ENCODE peak calls at places on chromosomes 13 and 19, in seven cellular contexts. One of them, this sample, is unnamed.

GRCh38 chr13:107586216-107586615 is 629.1 kb downstream of the LIG4 start:
- DNase-seq in tibial artery: no peak
- DNase-seq in foreskin fibroblast: no peak
- DNase-seq in progenitor cell of endocrine pancreas: no peak
- DNase-seq in brain microvascular endothelial cell: no peak
- DNase-seq in WTC11: no peak
- DNase-seq in nephron progenitor cell: no peak
- DNase-seq in this sample: no peak

GRCh38 chr13:20658451-20658850 is 45.0 kb upstream of the IL17D start:
- DNase-seq in tibial artery: no peak
- DNase-seq in foreskin fibroblast: no peak
- DNase-seq in progenitor cell of endocrine pancreas: no peak
- DNase-seq in brain microvascular endothelial cell: no peak
- DNase-seq in WTC11: no peak
- DNase-seq in nephron progenitor cell: no peak
- DNase-seq in this sample: no peak

GRCh38 chr13:32067149-32067961 is 35.8 kb downstream of the FRY start:
- DNase-seq in tibial artery: no peak
- DNase-seq in foreskin fibroblast: no peak
- DNase-seq in progenitor cell of endocrine pancreas: no peak
- DNase-seq in brain microvascular endothelial cell: no peak
- DNase-seq in WTC11: no peak
- DNase-seq in nephron progenitor cell: no peak
- DNase-seq in this sample: no peak

GRCh38 chr19:29665826-29666633 is 769 bp downstream of the PLEKHF1 start:
- DNase-seq in tibial artery: peak
- DNase-seq in foreskin fibroblast: peak
- DNase-seq in progenitor cell of endocrine pancreas: no peak
- DNase-seq in brain microvascular endothelial cell: peak
- DNase-seq in WTC11: peak
- DNase-seq in nephron progenitor cell: peak
- DNase-seq in this sample: no peak

GRCh38 chr19:29485293-29485692 is 40.5 kb upstream of the VSTM2B start:
- DNase-seq in tibial artery: no peak
- DNase-seq in foreskin fibroblast: no peak
- DNase-seq in progenitor cell of endocrine pancreas: no peak
- DNase-seq in brain microvascular endothelial cell: no peak
- DNase-seq in WTC11: no peak
- DNase-seq in nephron progenitor cell: no peak
- DNase-seq in this sample: no peak

GRCh38 chr19:34350161-34350561 is 14.8 kb upstream of the GPI start:
- DNase-seq in tibial artery: no peak
- DNase-seq in foreskin fibroblast: peak
- DNase-seq in progenitor cell of endocrine pancreas: no peak
- DNase-seq in brain microvascular endothelial cell: no peak
- DNase-seq in WTC11: no peak
- DNase-seq in nephron progenitor cell: no peak
- DNase-seq in this sample: no peak

GRCh38 chr13:36998624-36999041 is 507 bp downstream of the ALG5 start:
- DNase-seq in tibial artery: peak
- DNase-seq in foreskin fibroblast: peak
- DNase-seq in progenitor cell of endocrine pancreas: peak
- DNase-seq in brain microvascular endothelial cell: no peak
- DNase-seq in WTC11: peak
- DNase-seq in nephron progenitor cell: peak
- DNase-seq in this sample: peak

GRCh38 chr13:114109646-114110045 is 22.8 kb downstream of the RASA3 start:
- DNase-seq in tibial artery: peak
- DNase-seq in foreskin fibroblast: peak
- DNase-seq in progenitor cell of endocrine pancreas: no peak
- DNase-seq in brain microvascular endothelial cell: no peak
- DNase-seq in WTC11: peak
- DNase-seq in nephron progenitor cell: no peak
- DNase-seq in this sample: peak

GRCh38 chr13:77001540-77001939 is 9.7 kb downstream of the CLN5 start:
- DNase-seq in tibial artery: no peak
- DNase-seq in foreskin fibroblast: no peak
- DNase-seq in progenitor cell of endocrine pancreas: no peak
- DNase-seq in brain microvascular endothelial cell: no peak
- DNase-seq in WTC11: no peak
- DNase-seq in nephron progenitor cell: no peak
- DNase-seq in this sample: no peak

GRCh38 chr13:113843063-113843654 is 20.7 kb downstream of the GAS6 start:
- DNase-seq in tibial artery: no peak
- DNase-seq in foreskin fibroblast: no peak
- DNase-seq in progenitor cell of endocrine pancreas: no peak
- DNase-seq in brain microvascular endothelial cell: no peak
- DNase-seq in WTC11: no peak
- DNase-seq in nephron progenitor cell: no peak
- DNase-seq in this sample: no peak

GRCh38 chr13:62209539-62209938 is 793.9 kb upstream of the PCDH20 start:
- DNase-seq in tibial artery: no peak
- DNase-seq in foreskin fibroblast: no peak
- DNase-seq in progenitor cell of endocrine pancreas: no peak
- DNase-seq in brain microvascular endothelial cell: no peak
- DNase-seq in WTC11: no peak
- DNase-seq in nephron progenitor cell: no peak
- DNase-seq in this sample: no peak

DNA sequence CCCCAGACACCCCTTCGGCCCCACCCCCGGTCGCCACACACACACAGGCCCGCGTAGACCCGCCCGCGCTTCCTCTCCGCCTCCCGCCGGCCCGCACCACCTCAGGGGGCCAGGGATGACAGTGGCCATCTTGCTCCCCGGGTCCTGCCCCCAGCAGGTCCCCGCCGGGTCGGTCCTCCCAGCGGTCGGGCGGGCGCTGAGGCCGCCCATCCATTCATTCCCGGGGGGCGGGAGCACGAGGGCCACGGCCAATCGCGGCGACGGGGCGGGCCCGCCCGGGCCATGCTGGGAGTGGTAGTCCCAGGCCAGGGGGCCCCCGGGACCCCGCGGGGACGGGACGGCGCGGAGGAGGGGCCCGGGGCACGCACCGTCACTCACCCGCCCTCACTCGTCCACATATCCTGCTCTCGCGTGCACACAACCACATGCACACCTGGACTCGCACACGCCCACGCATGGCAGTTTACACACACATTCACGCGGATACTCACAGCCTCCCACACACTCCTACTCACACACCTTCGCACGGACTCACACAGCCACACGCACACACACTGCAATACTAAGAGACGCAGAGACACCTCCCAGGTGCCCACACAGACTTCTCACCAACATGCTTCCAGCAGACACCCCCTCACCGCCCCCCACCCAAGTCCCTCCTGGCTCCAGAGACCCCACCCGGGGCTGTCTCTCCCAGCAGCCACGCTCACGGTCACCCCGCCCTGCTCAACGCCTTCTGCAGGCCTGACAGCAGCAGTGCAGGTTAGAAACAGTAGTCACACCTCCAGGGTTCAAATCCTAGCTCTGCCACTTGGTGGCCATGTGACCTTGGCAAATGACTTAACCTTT is at the start of gene DPF1:
- DNase-seq in tibial artery: no peak
- DNase-seq in foreskin fibroblast: peak
- DNase-seq in progenitor cell of endocrine pancreas: peak
- DNase-seq in brain microvascular endothelial cell: peak
- DNase-seq in WTC11: peak
- DNase-seq in nephron progenitor cell: peak
- DNase-seq in this sample: peak
- TF ChIP-seq CTCF in tibial artery: no peak
- TF ChIP-seq CTCF in foreskin fibroblast: no peak
- TF ChIP-seq CTCF in progenitor cell of endocrine pancreas: peak
- TF ChIP-seq CTCF in brain microvascular endothelial cell: peak
- TF ChIP-seq CTCF in WTC11: no peak
- TF ChIP-seq CTCF in nephron progenitor cell: peak
- TF ChIP-seq CTCF in this sample: peak

DNA sequence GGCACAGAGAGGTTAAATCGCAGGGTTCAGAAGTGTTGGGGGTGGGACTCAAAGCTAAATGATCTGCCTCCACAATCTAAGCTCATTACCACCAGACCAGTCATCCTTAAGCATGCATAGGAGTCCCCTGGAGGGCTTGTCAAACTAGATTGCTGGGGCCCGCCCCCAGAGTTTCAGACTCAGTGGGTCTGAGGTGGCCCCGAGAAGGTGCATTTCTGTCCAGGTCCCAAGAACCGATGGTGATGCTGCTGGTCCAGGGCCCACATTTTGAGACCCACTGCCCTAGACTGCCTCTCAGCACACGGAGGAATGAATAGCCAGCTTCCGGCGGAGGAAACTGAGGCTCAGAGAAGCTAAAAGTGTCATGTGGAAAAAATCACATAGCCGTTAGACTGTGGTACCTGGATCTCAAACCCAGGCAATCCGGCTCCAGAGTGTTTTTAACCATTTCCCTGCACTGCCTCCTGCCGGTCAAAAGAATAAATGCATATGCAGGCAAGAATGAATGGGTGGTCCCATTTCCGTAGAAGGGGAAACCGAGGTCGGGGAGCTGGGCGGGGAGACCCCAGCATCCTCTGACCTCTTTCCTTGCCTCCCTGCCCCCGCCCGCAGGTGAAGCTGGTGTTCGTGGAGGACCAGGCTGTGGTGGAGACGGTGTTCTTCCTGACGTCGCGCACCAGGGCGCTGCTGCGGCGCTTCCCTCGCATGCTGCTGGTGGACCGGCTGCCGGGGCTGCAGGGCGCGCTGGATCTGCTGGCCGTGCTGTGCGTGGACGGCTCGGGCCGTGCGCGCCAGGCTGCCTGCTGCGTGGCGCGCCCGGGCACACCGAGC is 23.8 kb downstream of the ZSWIM9 start:
- DNase-seq in tibial artery: no peak
- DNase-seq in foreskin fibroblast: peak
- DNase-seq in progenitor cell of endocrine pancreas: no peak
- DNase-seq in brain microvascular endothelial cell: no peak
- DNase-seq in WTC11: peak
- DNase-seq in nephron progenitor cell: peak
- DNase-seq in this sample: no peak
- TF ChIP-seq CTCF in tibial artery: peak
- TF ChIP-seq CTCF in foreskin fibroblast: peak
- TF ChIP-seq CTCF in progenitor cell of endocrine pancreas: peak
- TF ChIP-seq CTCF in brain microvascular endothelial cell: peak
- TF ChIP-seq CTCF in WTC11: peak
- TF ChIP-seq CTCF in nephron progenitor cell: peak
- TF ChIP-seq CTCF in this sample: peak

DNA sequence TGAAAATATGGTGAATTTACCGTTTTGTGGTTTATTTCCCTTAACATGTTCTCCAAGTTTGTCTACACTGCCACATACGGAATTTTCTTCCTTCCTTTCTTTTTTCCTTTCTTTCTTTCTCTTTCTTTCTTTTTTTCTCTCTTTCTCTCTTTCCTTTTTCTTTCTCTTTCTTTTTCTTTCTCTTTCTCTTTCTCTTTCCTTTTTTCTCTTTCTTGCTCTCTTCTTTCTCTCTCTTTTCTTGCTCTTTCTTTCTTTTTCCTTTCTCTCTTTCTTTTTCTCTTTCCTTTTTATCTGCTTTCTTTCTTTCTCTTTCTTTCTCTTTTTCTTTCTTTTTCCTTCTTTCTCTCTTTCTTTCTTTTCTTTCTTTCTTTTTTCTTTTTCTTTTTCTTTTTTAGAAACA is 1962.3 kb upstream of the PCDH20 start:
- DNase-seq in tibial artery: no peak
- DNase-seq in foreskin fibroblast: no peak
- DNase-seq in progenitor cell of endocrine pancreas: no peak
- DNase-seq in brain microvascular endothelial cell: no peak
- DNase-seq in WTC11: no peak
- DNase-seq in nephron progenitor cell: no peak
- DNase-seq in this sample: no peak
- TF ChIP-seq CTCF in tibial artery: no peak
- TF ChIP-seq CTCF in foreskin fibroblast: no peak
- TF ChIP-seq CTCF in progenitor cell of endocrine pancreas: no peak
- TF ChIP-seq CTCF in brain microvascular endothelial cell: no peak
- TF ChIP-seq CTCF in WTC11: no peak
- TF ChIP-seq CTCF in nephron progenitor cell: no peak
- TF ChIP-seq CTCF in this sample: no peak

DNA sequence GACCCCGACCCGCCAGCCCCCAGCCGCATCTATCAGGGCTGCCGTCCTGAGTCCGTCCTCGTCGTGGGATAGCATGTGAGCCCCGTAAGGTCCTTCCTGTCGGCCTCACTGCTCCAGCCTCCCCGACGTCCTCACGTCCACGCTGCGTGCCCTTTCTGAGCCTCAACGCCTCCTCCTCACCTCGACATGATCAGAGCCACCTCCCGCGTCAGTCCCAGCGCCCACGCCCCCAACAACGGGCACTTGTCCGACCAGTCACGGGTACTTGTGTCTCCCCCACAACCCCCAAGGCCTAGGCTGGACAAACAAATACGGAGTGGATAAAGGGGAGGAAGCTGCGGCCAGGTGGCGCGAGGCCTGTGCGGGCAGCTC is 665 bp downstream of the ZNF497 start:
- DNase-seq in tibial artery: peak
- DNase-seq in foreskin fibroblast: peak
- DNase-seq in progenitor cell of endocrine pancreas: peak
- DNase-seq in brain microvascular endothelial cell: no peak
- DNase-seq in WTC11: no peak
- DNase-seq in nephron progenitor cell: no peak
- DNase-seq in this sample: peak
- TF ChIP-seq CTCF in tibial artery: no peak
- TF ChIP-seq CTCF in foreskin fibroblast: no peak
- TF ChIP-seq CTCF in progenitor cell of endocrine pancreas: no peak
- TF ChIP-seq CTCF in brain microvascular endothelial cell: no peak
- TF ChIP-seq CTCF in WTC11: no peak
- TF ChIP-seq CTCF in nephron progenitor cell: no peak
- TF ChIP-seq CTCF in this sample: no peak

GRCh38 chr13:85653681-85654080 is 145.5 kb downstream of the SLITRK6 start:
- DNase-seq in tibial artery: no peak
- DNase-seq in foreskin fibroblast: no peak
- DNase-seq in progenitor cell of endocrine pancreas: no peak
- DNase-seq in brain microvascular endothelial cell: no peak
- DNase-seq in WTC11: no peak
- DNase-seq in nephron progenitor cell: no peak
- DNase-seq in this sample: no peak
- TF ChIP-seq CTCF in tibial artery: no peak
- TF ChIP-seq CTCF in foreskin fibroblast: no peak
- TF ChIP-seq CTCF in progenitor cell of endocrine pancreas: no peak
- TF ChIP-seq CTCF in brain microvascular endothelial cell: no peak
- TF ChIP-seq CTCF in WTC11: no peak
- TF ChIP-seq CTCF in nephron progenitor cell: no peak
- TF ChIP-seq CTCF in this sample: no peak

DNA sequence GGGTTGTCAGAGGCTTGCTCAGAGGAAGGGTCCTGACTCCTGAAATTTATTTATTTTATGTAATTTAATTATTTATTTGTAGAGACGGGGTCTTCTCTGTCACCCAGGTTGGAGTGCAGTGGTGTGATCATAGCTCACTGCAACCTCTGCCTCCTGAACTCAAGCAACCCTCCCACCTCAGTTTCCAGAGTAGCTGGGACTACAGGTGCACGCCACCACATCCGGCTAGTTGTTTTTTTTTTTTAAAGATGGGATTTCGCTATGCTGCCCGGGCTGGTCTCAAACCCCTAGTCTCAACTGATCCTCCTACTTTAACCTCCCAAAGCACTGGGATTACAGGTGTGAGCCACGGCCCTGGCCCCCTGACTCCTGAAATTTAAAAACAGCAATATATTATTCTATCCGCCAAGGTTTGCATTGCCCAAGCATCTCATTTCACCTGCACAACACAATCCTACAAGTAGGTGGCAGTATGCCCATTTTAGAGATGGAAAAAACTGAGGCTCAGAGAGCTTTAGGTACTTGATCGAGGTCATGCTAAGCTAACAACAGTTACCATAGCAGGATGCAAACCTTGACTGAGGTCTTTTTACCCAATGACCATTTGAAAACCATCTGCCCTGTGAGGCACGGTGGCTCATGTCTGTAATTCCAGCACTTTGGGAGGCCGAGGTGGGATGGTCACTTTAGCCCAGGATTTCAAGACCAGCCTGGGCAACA is 18.1 kb downstream of the ARHGEF18 start:
- DNase-seq in tibial artery: no peak
- DNase-seq in foreskin fibroblast: peak
- DNase-seq in progenitor cell of endocrine pancreas: no peak
- DNase-seq in brain microvascular endothelial cell: peak
- DNase-seq in WTC11: no peak
- DNase-seq in nephron progenitor cell: no peak
- DNase-seq in this sample: no peak
- TF ChIP-seq CTCF in tibial artery: peak
- TF ChIP-seq CTCF in foreskin fibroblast: no peak
- TF ChIP-seq CTCF in progenitor cell of endocrine pancreas: peak
- TF ChIP-seq CTCF in brain microvascular endothelial cell: peak
- TF ChIP-seq CTCF in WTC11: peak
- TF ChIP-seq CTCF in nephron progenitor cell: no peak
- TF ChIP-seq CTCF in this sample: peak